ENCODE peak calls at places on chromosomes 3 and 15, in four cellular contexts. P, R, N and S are unnamed samples.

GRCh38 chr15:25056484-25057429 is 102.0 kb downstream of the SNRPN start:
- DNase-seq in P (no peak), R (peak), N (no peak), S (no peak)

GRCh38 chr3:58326267-58326932 is 6.3 kb upstream of the PXK start:
- DNase-seq in P (no peak), R (no peak), N (no peak), S (no peak)

GRCh38 chr3:125280966-125281365 is 68.4 kb upstream of the SLC12A8 start:
- DNase-seq in P (peak), R (peak), N (no peak), S (no peak)

GRCh38 chr15:90075420-90076289 is 26.6 kb downstream of the IDH2 start:
- DNase-seq in P (peak), R (no peak), N (no peak), S (peak)

GRCh38 chr3:134054231-134054630 is 24.5 kb upstream of the SLCO2A1 start:
- DNase-seq in P (no peak), R (no peak), N (no peak), S (no peak)

GRCh38 chr3:152087153-152087552 is 181.6 kb upstream of the MBNL1 start:
- DNase-seq in P (no peak), R (no peak), N (no peak), S (no peak)

GRCh38 chr15:84736375-84736774 is 12.0 kb upstream of the ZNF592 start:
- DNase-seq in P (no peak), R (no peak), N (peak), S (no peak)

GRCh38 chr3:12638105-12638504 is 25.8 kb downstream of the RAF1 start:
- DNase-seq in P (no peak), R (no peak), N (no peak), S (no peak)

GRCh38 chr15:73284073-73284472 is 84.7 kb downstream of the HCN4 start:
- DNase-seq in P (no peak), R (no peak), N (no peak), S (no peak)

GRCh38 chr3:100710355-100711198 is 1.3 kb downstream of the TFG start:
- DNase-seq in P (peak), R (peak), N (peak), S (peak)

GRCh38 chr3:35596611-35597010 is 42.7 kb upstream of the ARPP21 start:
- DNase-seq in P (no peak), R (no peak), N (no peak), S (no peak)

GRCh38 chr3:102745881-102746280 is 311.1 kb downstream of the ZPLD1 start:
- DNase-seq in P (no peak), R (no peak), N (no peak), S (peak)

GRCh38 chr3:179182892-179183291 is 34.7 kb downstream of the PIK3CA start:
- DNase-seq in P (no peak), R (no peak), N (no peak), S (no peak)

GRCh38 chr3:84265768-84266167 is 693.0 kb upstream of the CADM2 start:
- DNase-seq in P (no peak), R (no peak), N (no peak), S (no peak)

GRCh38 chr3:112199622-112200316 is 66.7 kb upstream of the GCSAM start:
- DNase-seq in P (no peak), R (no peak), N (no peak), S (peak)

GRCh38 chr3:31039145-31039544 is 144.7 kb upstream of the GADL1 start:
- DNase-seq in P (no peak), R (no peak), N (no peak), S (no peak)

GRCh38 chr3:123285479-123285878 is 83.7 kb downstream of the SEC22A start:
- DNase-seq in P (no peak), R (no peak), N (no peak), S (no peak)

GRCh38 chr3:10628902-10629700 is 123.7 kb upstream of the ATP2B2 start:
- DNase-seq in P (no peak), R (no peak), N (no peak), S (no peak)

GRCh38 chr3:63064216-63064755 is 189.1 kb upstream of the CADPS start:
- DNase-seq in P (no peak), R (no peak), N (no peak), S (no peak)

GRCh38 chr15:25830844-25831443 is 32.2 kb downstream of the ATP10A start:
- DNase-seq in P (no peak), R (no peak), N (no peak), S (no peak)

GRCh38 chr3:83971693-83972092 is 987.1 kb upstream of the CADM2 start:
- DNase-seq in P (no peak), R (no peak), N (no peak), S (no peak)

GRCh38 chr3:130878464-130878863 is 15.4 kb upstream of the ATP2C1 start:
- DNase-seq in P (no peak), R (no peak), N (no peak), S (no peak)

GRCh38 chr15:61051570-61052031 is 177.5 kb downstream of the RORA start:
- DNase-seq in P (peak), R (no peak), N (no peak), S (no peak)

GRCh38 chr3:129773942-129774663 is 119.4 kb downstream of the TMCC1 start:
- DNase-seq in P (no peak), R (peak), N (no peak), S (no peak)

GRCh38 chr3:129775870-129776269 is 117.6 kb downstream of the TMCC1 start:
- DNase-seq in P (no peak), R (no peak), N (no peak), S (no peak)

GRCh38 chr3:129783470-129783869 is 110.0 kb downstream of the TMCC1 start:
- DNase-seq in P (no peak), R (no peak), N (no peak), S (no peak)

DNA sequence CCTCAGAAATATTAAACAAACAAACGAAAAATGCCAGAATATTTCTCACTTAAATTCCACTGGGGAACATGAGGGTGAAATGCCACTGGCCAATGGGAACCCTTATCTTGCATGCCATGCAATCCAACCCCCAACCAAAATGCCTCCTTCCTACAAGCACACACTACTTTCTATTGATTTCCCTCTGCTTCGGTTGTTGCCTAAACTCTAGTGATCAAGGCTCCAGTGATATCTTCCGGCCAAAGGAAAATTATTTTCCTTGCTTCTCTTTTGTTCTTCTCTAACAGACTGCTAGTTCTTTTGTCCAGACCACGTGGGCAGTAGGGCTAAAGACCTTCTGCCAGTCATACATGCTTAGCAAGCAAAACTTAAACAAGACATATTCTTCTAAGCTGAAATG is 115.7 kb downstream of the TMCC1 start:
- DNase-seq in P (no peak), R (no peak), N (no peak), S (no peak)
- TF ChIP-seq ATF3 in P (no peak), R (no peak), N (no peak), S (no peak)

GRCh38 chr15:38532728-38533127 is 31.9 kb downstream of the RASGRP1 start:
- DNase-seq in P (no peak), R (no peak), N (no peak), S (no peak)
- TF ChIP-seq REST in P (no peak), R (no peak), N (no peak), S (no peak)

GRCh38 chr3:177776656-177777055 is 579.4 kb upstream of the TBL1XR1 start:
- DNase-seq in P (peak), R (no peak), N (no peak), S (no peak)

GRCh38 chr3:177781686-177782161 is 584.4 kb upstream of the TBL1XR1 start:
- DNase-seq in P (no peak), R (no peak), N (no peak), S (no peak)

GRCh38 chr3:177772908-177773557 is 575.8 kb upstream of the TBL1XR1 start:
- DNase-seq in P (no peak), R (no peak), N (no peak), S (no peak)

GRCh38 chr3:177778633-177779032 is 581.4 kb upstream of the TBL1XR1 start:
- DNase-seq in P (no peak), R (no peak), N (no peak), S (no peak)

DNA sequence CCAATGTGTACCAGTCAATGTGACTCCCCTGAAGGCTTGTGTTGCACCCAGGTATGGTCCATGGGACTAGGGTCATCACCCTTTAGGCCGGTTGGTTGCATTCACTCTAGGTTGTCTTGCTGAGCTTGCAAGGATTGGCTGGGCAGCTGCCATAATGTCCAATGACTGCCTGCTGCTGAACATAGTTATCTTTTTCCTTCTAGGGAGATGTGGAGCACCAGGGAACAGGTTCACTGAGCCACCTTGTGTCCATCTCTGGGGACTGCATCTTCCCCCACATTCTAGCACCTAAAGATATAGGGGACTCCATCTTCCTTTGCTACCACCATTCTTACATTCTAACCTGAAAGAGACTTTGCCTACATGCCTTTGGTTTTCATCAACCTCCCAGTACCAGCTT is 580.4 kb upstream of the TBL1XR1 start:
- DNase-seq in P (peak), R (peak), N (peak), S (peak)
- TF ChIP-seq ATF3 in P (no peak), R (no peak), N (no peak), S (no peak)

DNA sequence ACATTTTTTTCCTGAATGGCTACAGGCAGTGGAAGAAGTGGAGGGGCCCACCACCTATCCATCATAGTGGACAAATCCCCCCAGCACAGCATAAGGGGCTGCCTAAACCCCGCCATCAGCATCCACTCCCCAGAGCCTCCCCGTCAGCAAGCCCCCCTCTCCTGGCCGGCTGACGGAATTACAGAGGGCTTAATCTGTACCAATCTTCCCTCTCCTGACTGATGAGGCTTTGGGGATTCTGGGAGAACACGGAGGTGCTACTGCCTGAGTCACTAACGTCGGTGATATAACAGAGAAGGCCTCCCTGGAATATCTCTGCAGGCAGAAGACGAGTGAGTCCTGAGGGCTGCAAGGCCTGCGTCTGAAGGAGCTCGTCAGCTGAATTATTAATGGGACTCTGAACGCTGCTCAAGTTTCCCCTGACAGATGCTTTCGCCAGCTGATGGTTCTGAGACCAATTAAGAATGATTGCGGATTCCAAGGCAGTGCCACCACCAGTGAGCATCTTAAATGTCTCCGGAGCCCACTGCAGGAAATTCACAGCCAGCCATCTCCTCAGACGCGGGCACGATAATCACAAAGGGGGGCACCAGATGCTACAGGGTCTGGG is 147.7 kb downstream of the XXYLT1 start:
- DNase-seq in P (no peak), R (peak), N (no peak), S (no peak)
- TF ChIP-seq REST in P (no peak), R (no peak), N (no peak), S (no peak)

GRCh38 chr3:61526307-61526706 is 35.1 kb upstream of the PTPRG start:
- DNase-seq in P (no peak), R (no peak), N (no peak), S (no peak)

GRCh38 chr3:61522629-61523028 is 38.7 kb upstream of the PTPRG start:
- DNase-seq in P (no peak), R (no peak), N (no peak), S (no peak)

GRCh38 chr3:61527011-61527410 is 34.4 kb upstream of the PTPRG start:
- DNase-seq in P (no peak), R (no peak), N (no peak), S (no peak)

GRCh38 chr3:61522064-61522463 is 39.3 kb upstream of the PTPRG start:
- DNase-seq in P (no peak), R (no peak), N (no peak), S (no peak)

DNA sequence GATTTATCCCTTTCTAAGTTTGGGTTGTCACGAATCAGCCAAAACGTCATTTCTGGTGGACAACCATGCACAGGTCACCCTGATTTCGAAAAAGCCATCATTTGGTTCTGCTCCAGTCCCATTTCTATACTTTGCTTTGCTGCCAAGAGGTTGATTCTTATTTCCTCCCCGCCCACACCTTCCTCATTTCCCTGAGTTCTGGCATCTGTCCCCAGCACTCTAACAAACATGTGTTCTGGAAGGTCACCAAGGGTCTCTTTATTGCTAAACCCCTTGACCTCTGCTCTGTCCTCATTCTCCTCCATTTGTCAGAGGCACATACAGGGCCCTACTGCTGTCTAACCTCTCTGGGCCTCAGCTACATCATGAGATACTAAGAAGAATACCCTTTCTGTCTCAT is 36.4 kb upstream of the PTPRG start:
- DNase-seq in P (no peak), R (no peak), N (no peak), S (no peak)
- TF ChIP-seq ATF3 in P (no peak), R (no peak), N (no peak), S (no peak)

GRCh38 chr15:100598655-100599054 is 3.3 kb downstream of the LINS1 start:
- DNase-seq in P (no peak), R (no peak), N (no peak), S (no peak)

GRCh38 chr15:100602822-100603393 is 519 bp downstream of the ASB7 start:
- DNase-seq in P (peak), R (peak), N (peak), S (no peak)

GRCh38 chr15:100601158-100601557 is 826 bp downstream of the LINS1 start:
- DNase-seq in P (no peak), R (peak), N (no peak), S (no peak)

GRCh38 chr15:100601628-100602063 is 338 bp downstream of the LINS1 start:
- DNase-seq in P (no peak), R (no peak), N (no peak), S (no peak)

GRCh38 chr15:100602064-100602821 is at the start of the genes ASB7 and LINS1:
- DNase-seq in P (peak), R (peak), N (peak), S (peak)
- TF ChIP-seq REST in P (no peak), R (no peak), N (no peak), S (no peak)

GRCh38 chr15:71328453-71328852 is 213.2 kb downstream of the THSD4 start:
- DNase-seq in P (peak), R (no peak), N (no peak), S (no peak)
- TF ChIP-seq ATF3 in P (no peak), R (no peak), N (no peak), S (no peak)

GRCh38 chr3:105422645-105423044 is 55.9 kb downstream of the ALCAM start:
- DNase-seq in P (no peak), R (no peak), N (no peak), S (no peak)
- TF ChIP-seq REST in P (no peak), R (no peak), N (no peak), S (no peak)